ENCODE peak calls at places on chromosomes 4 and X, in ten cellular contexts. One of them, this sample, is unnamed.

GRCh38 chr4:16790508-16790907 is 107.9 kb downstream of the LDB2 start:
- DNase-seq in pancreas: no peak
- DNase-seq in IMR-90: no peak
- DNase-seq in mucosa of descending colon: no peak
- DNase-seq in aorta: no peak
- DNase-seq in uterus: no peak
- DNase-seq in psoas muscle: no peak
- DNase-seq in stomach: no peak
- DNase-seq in effector memory CD4-positive, alpha-beta T cell: no peak
- DNase-seq in CD4-positive, alpha-beta memory T cell: no peak
- DNase-seq in this sample: no peak

GRCh38 chr4:52864816-52865215 is 2.7 kb downstream of the RASL11B start:
- DNase-seq in psoas muscle: no peak
- DNase-seq in uterus: no peak
- DNase-seq in IMR-90: peak; percentile 35
- DNase-seq in effector memory CD4-positive, alpha-beta T cell: no peak
- DNase-seq in mucosa of descending colon: no peak
- DNase-seq in pancreas: no peak
- DNase-seq in aorta: no peak
- DNase-seq in stomach: peak; percentile 39
- DNase-seq in CD4-positive, alpha-beta memory T cell: no peak
- DNase-seq in this sample: no peak

GRCh38 chrX:124606724-124607123 is 260.4 kb downstream of the SH2D1A start:
- DNase-seq in effector memory CD4-positive, alpha-beta T cell: no peak
- DNase-seq in pancreas: no peak
- DNase-seq in CD4-positive, alpha-beta memory T cell: no peak
- DNase-seq in psoas muscle: no peak
- DNase-seq in aorta: no peak
- DNase-seq in mucosa of descending colon: no peak
- DNase-seq in IMR-90: no peak
- DNase-seq in stomach: no peak
- DNase-seq in uterus: no peak
- DNase-seq in this sample: no peak

GRCh38 chrX:71618303-71618721 is at the start of gene CXCR3:
- DNase-seq in CD4-positive, alpha-beta memory T cell: peak; percentile 55
- DNase-seq in uterus: no peak
- DNase-seq in pancreas: peak; percentile 67
- DNase-seq in psoas muscle: no peak
- DNase-seq in aorta: peak; percentile 55
- DNase-seq in IMR-90: no peak
- DNase-seq in stomach: no peak
- DNase-seq in mucosa of descending colon: peak; percentile 62
- DNase-seq in effector memory CD4-positive, alpha-beta T cell: peak; percentile 59
- DNase-seq in this sample: peak; percentile 38

GRCh38 chrX:137574784-137575298 is 8.9 kb downstream of the ZIC3 start:
- DNase-seq in IMR-90: no peak
- DNase-seq in CD4-positive, alpha-beta memory T cell: no peak
- DNase-seq in psoas muscle: no peak
- DNase-seq in uterus: no peak
- DNase-seq in mucosa of descending colon: no peak
- DNase-seq in effector memory CD4-positive, alpha-beta T cell: no peak
- DNase-seq in aorta: no peak
- DNase-seq in stomach: no peak
- DNase-seq in pancreas: no peak
- DNase-seq in this sample: no peak

GRCh38 chr4:32789026-32789608 is 2068.9 kb downstream of the PCDH7 start:
- DNase-seq in aorta: no peak
- DNase-seq in IMR-90: no peak
- DNase-seq in CD4-positive, alpha-beta memory T cell: no peak
- DNase-seq in stomach: no peak
- DNase-seq in effector memory CD4-positive, alpha-beta T cell: no peak
- DNase-seq in uterus: no peak
- DNase-seq in psoas muscle: no peak
- DNase-seq in mucosa of descending colon: no peak
- DNase-seq in pancreas: no peak
- DNase-seq in this sample: no peak

GRCh38 chr4:184007891-184008290 is 102.8 kb downstream of the STOX2 start:
- DNase-seq in stomach: no peak
- DNase-seq in mucosa of descending colon: no peak
- DNase-seq in CD4-positive, alpha-beta memory T cell: no peak
- DNase-seq in pancreas: no peak
- DNase-seq in IMR-90: peak; percentile 67
- DNase-seq in effector memory CD4-positive, alpha-beta T cell: no peak
- DNase-seq in uterus: no peak
- DNase-seq in psoas muscle: no peak
- DNase-seq in aorta: no peak
- DNase-seq in this sample: no peak

GRCh38 chr4:153205757-153206156 is 1.5 kb downstream of the TRIM2 start:
- DNase-seq in aorta: no peak
- DNase-seq in stomach: peak; percentile 56
- DNase-seq in psoas muscle: no peak
- DNase-seq in IMR-90: no peak
- DNase-seq in uterus: no peak
- DNase-seq in pancreas: peak; percentile 57
- DNase-seq in CD4-positive, alpha-beta memory T cell: no peak
- DNase-seq in effector memory CD4-positive, alpha-beta T cell: no peak
- DNase-seq in mucosa of descending colon: peak; percentile 66
- DNase-seq in this sample: no peak

GRCh38 chrX:151363316-151363715 is 33.7 kb upstream of the VMA21 start:
- DNase-seq in aorta: no peak
- DNase-seq in effector memory CD4-positive, alpha-beta T cell: no peak
- DNase-seq in pancreas: no peak
- DNase-seq in IMR-90: no peak
- DNase-seq in psoas muscle: no peak
- DNase-seq in mucosa of descending colon: no peak
- DNase-seq in uterus: no peak
- DNase-seq in CD4-positive, alpha-beta memory T cell: no peak
- DNase-seq in stomach: no peak
- DNase-seq in this sample: no peak

GRCh38 chr4:38765391-38765790 is 17.4 kb downstream of the TLR10 start:
- DNase-seq in CD4-positive, alpha-beta memory T cell: no peak
- DNase-seq in uterus: no peak
- DNase-seq in effector memory CD4-positive, alpha-beta T cell: no peak
- DNase-seq in aorta: no peak
- DNase-seq in pancreas: no peak
- DNase-seq in IMR-90: peak; percentile 80
- DNase-seq in psoas muscle: no peak
- DNase-seq in mucosa of descending colon: no peak
- DNase-seq in stomach: no peak
- DNase-seq in this sample: no peak

GRCh38 chr4:121778991-121779628 is 14.1 kb upstream of the SMIM43 start:
- DNase-seq in CD4-positive, alpha-beta memory T cell: no peak
- DNase-seq in pancreas: no peak
- DNase-seq in uterus: no peak
- DNase-seq in aorta: no peak
- DNase-seq in IMR-90: peak; percentile 80
- DNase-seq in effector memory CD4-positive, alpha-beta T cell: no peak
- DNase-seq in mucosa of descending colon: no peak
- DNase-seq in psoas muscle: no peak
- DNase-seq in stomach: no peak
- DNase-seq in this sample: no peak

GRCh38 chr4:509374-509676 is 10.3 kb downstream of the PIGG start:
- DNase-seq in pancreas: no peak
- DNase-seq in aorta: no peak
- DNase-seq in mucosa of descending colon: no peak
- DNase-seq in CD4-positive, alpha-beta memory T cell: no peak
- DNase-seq in effector memory CD4-positive, alpha-beta T cell: no peak
- DNase-seq in IMR-90: no peak
- DNase-seq in uterus: no peak
- DNase-seq in stomach: no peak
- DNase-seq in psoas muscle: no peak
- DNase-seq in this sample: no peak

GRCh38 chrX:66002832-66003680 is 36.8 kb downstream of the VSIG4 start:
- DNase-seq in psoas muscle: no peak
- DNase-seq in aorta: no peak
- DNase-seq in effector memory CD4-positive, alpha-beta T cell: no peak
- DNase-seq in stomach: no peak
- DNase-seq in IMR-90: no peak
- DNase-seq in uterus: no peak
- DNase-seq in mucosa of descending colon: no peak
- DNase-seq in CD4-positive, alpha-beta memory T cell: no peak
- DNase-seq in pancreas: no peak
- DNase-seq in this sample: no peak
- H3K4me1 ChIP-seq in psoas muscle: no peaks in the 10 kb centered on the region
- H3K4me1 ChIP-seq in aorta: no peaks in the 10 kb centered on the region
- H3K4me1 ChIP-seq in effector memory CD4-positive, alpha-beta T cell: peaks cover 24% of the 10 kb centered on the region
- H3K4me1 ChIP-seq in stomach: no peaks in the 10 kb centered on the region
- H3K4me1 ChIP-seq in IMR-90: no peaks in the 10 kb centered on the region
- H3K4me1 ChIP-seq in uterus: no peaks in the 10 kb centered on the region
- H3K4me1 ChIP-seq in mucosa of descending colon: no peaks in the 10 kb centered on the region
- H3K4me1 ChIP-seq in CD4-positive, alpha-beta memory T cell: peaks cover 73% of the 10 kb centered on the region
- H3K4me1 ChIP-seq in pancreas: no peaks in the 10 kb centered on the region
- H3K4me1 ChIP-seq in this sample: no peaks in the 10 kb centered on the region

DNA sequence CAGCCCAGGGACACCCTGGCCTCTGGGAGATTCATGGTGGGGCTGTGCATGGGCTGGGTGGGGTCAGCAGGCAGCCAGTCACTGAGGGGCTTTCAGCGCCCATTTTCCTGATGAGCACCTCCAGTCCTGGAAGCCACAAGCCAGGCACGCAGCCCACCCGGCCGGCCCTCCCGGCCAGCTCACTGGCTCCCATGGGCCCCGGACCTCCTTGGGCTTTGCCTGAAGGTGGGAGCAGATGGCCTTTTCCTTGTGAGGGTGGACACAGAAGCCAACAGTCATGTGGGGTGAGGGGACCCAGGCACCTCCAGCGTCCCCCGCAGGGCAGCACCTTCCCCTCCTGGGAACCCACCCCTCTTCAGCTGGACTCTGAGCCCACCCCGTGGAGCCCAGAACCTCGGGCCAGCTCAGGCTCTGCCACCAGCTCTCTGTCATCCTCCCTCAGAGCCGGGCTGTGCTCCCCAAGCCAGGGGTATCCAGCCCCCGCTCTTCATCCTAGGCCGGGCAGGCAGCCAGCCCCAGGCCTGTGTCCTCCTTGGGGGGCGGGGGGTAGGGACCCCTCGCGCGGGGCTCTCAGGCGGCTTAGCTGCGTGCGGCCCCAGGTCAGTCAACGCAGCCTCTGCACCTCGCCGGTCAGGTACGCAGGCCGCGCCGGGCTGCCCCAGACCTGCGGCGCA is 798 bp upstream of the FGFR3 start:
- DNase-seq in IMR-90: no peak
- DNase-seq in pancreas: no peak
- DNase-seq in stomach: no peak
- DNase-seq in psoas muscle: no peak
- DNase-seq in uterus: no peak
- DNase-seq in aorta: no peak
- DNase-seq in effector memory CD4-positive, alpha-beta T cell: no peak
- DNase-seq in CD4-positive, alpha-beta memory T cell: no peak
- DNase-seq in mucosa of descending colon: no peak
- DNase-seq in this sample: no peak
- H3K4me3 ChIP-seq in IMR-90: no peak overlapping the region
- H3K4me3 ChIP-seq in pancreas: no peak overlapping the region
- H3K4me3 ChIP-seq in stomach: peak overlapping the region; percentile 18
- H3K4me3 ChIP-seq in psoas muscle: no peak overlapping the region
- H3K4me3 ChIP-seq in uterus: no peak overlapping the region
- H3K4me3 ChIP-seq in aorta: no peak overlapping the region
- H3K4me3 ChIP-seq in effector memory CD4-positive, alpha-beta T cell: no peak overlapping the region
- H3K4me3 ChIP-seq in CD4-positive, alpha-beta memory T cell: no peak overlapping the region
- H3K4me3 ChIP-seq in mucosa of descending colon: no peak overlapping the region
- H3K4me3 ChIP-seq in this sample: no peak overlapping the region

GRCh38 chrX:6758234-6758633 is 223.3 kb upstream of the VCX3A start:
- DNase-seq in mucosa of descending colon: no peak
- DNase-seq in effector memory CD4-positive, alpha-beta T cell: no peak
- DNase-seq in uterus: no peak
- DNase-seq in IMR-90: no peak
- DNase-seq in CD4-positive, alpha-beta memory T cell: no peak
- DNase-seq in pancreas: no peak
- DNase-seq in aorta: no peak
- DNase-seq in psoas muscle: no peak
- DNase-seq in stomach: no peak
- DNase-seq in this sample: no peak

GRCh38 chrX:6761251-6761650 is 226.3 kb upstream of the VCX3A start:
- DNase-seq in stomach: no peak
- DNase-seq in effector memory CD4-positive, alpha-beta T cell: no peak
- DNase-seq in psoas muscle: no peak
- DNase-seq in mucosa of descending colon: no peak
- DNase-seq in pancreas: no peak
- DNase-seq in aorta: no peak
- DNase-seq in CD4-positive, alpha-beta memory T cell: no peak
- DNase-seq in IMR-90: no peak
- DNase-seq in uterus: no peak
- DNase-seq in this sample: no peak
- H3K4me1 ChIP-seq in stomach: no peaks in the 10 kb centered on the region
- H3K4me1 ChIP-seq in effector memory CD4-positive, alpha-beta T cell: no peaks in the 10 kb centered on the region
- H3K4me1 ChIP-seq in psoas muscle: no peaks in the 10 kb centered on the region
- H3K4me1 ChIP-seq in mucosa of descending colon: no peaks in the 10 kb centered on the region
- H3K4me1 ChIP-seq in pancreas: no peaks in the 10 kb centered on the region
- H3K4me1 ChIP-seq in aorta: no peaks in the 10 kb centered on the region
- H3K4me1 ChIP-seq in CD4-positive, alpha-beta memory T cell: no peaks in the 10 kb centered on the region
- H3K4me1 ChIP-seq in IMR-90: no peaks in the 10 kb centered on the region
- H3K4me1 ChIP-seq in uterus: no peaks in the 10 kb centered on the region
- H3K4me1 ChIP-seq in this sample: no peaks in the 10 kb centered on the region

GRCh38 chr4:113052379-113052951 is 3.0 kb downstream of the ANK2 start:
- DNase-seq in pancreas: no peak
- DNase-seq in psoas muscle: no peak
- DNase-seq in uterus: no peak
- DNase-seq in CD4-positive, alpha-beta memory T cell: no peak
- DNase-seq in IMR-90: peak; percentile 11
- DNase-seq in mucosa of descending colon: no peak
- DNase-seq in effector memory CD4-positive, alpha-beta T cell: no peak
- DNase-seq in aorta: no peak
- DNase-seq in stomach: no peak
- DNase-seq in this sample: no peak
- H3K4me3 ChIP-seq in pancreas: no peak overlapping the region
- H3K4me3 ChIP-seq in psoas muscle: no peak overlapping the region
- H3K4me3 ChIP-seq in uterus: no peak overlapping the region
- H3K4me3 ChIP-seq in CD4-positive, alpha-beta memory T cell: no peak overlapping the region
- H3K4me3 ChIP-seq in IMR-90: no peak overlapping the region
- H3K4me3 ChIP-seq in mucosa of descending colon: no peak overlapping the region
- H3K4me3 ChIP-seq in effector memory CD4-positive, alpha-beta T cell: no peak overlapping the region
- H3K4me3 ChIP-seq in aorta: no peak overlapping the region
- H3K4me3 ChIP-seq in stomach: no peak overlapping the region
- H3K4me3 ChIP-seq in this sample: no peak overlapping the region